ENCODE peak calls at places on chromosomes 11 and 22, in five cellular contexts. Z is lung, Q is adrenal gland, W is uterus, N is K562. K is an unnamed sample. For H3K4me1, the result is how much of the 10 kb centered on the place peaks cover.

GRCh38 chr11:119832536-119832935 is 103.5 kb upstream of the NECTIN1 start:
- DNase-seq in Z (no peak), N (peak), W (no peak), Q (peak), K (peak)

GRCh38 chr11:119592642-119593041 is 136.4 kb downstream of the NECTIN1 start:
- DNase-seq in Z (no peak), W (peak), N (no peak), Q (no peak), K (no peak)

GRCh38 chr11:69215784-69216415 is 60.2 kb downstream of the SMIM38 start:
- DNase-seq in Q (no peak), W (no peak), N (no peak), Z (no peak), K (no peak)

GRCh38 chr11:8317164-8317563 is 53.5 kb upstream of the LMO1 start:
- DNase-seq in W (peak), Z (no peak), N (no peak), Q (peak), K (no peak)

GRCh38 chr11:69498614-69499175 is 17.2 kb downstream of the LINC01488 start:
- DNase-seq in W (no peak), Z (no peak), Q (no peak), N (no peak), K (no peak)

GRCh38 chr22:21068681-21069276 is 23.0 kb downstream of the LRRC74B start:
- DNase-seq in W (no peak), Z (no peak), N (no peak), Q (no peak), K (no peak)

GRCh38 chr22:47045691-47046410 is 283.4 kb downstream of the TBC1D22A start:
- DNase-seq in N (no peak), Z (no peak), W (no peak), Q (no peak), K (no peak)

GRCh38 chr11:70771099-70771885 is 373.0 kb downstream of the CTTN start:
- DNase-seq in Q (no peak), Z (no peak), W (no peak), N (no peak), K (no peak)

GRCh38 chr11:11580012-11580411 is 41.8 kb downstream of the GALNT18 start:
- DNase-seq in Q (no peak), W (no peak), Z (no peak), N (no peak), K (no peak)

GRCh38 chr11:15937601-15938361 is 418.6 kb downstream of the SOX6 start:
- DNase-seq in W (no peak), Q (no peak), N (no peak), Z (no peak), K (no peak)

GRCh38 chr11:2529173-2529572 is 84.4 kb downstream of the KCNQ1 start:
- DNase-seq in Z (no peak), Q (no peak), N (no peak), W (peak), K (no peak)

GRCh38 chr11:71158936-71159335 is 93.4 kb downstream of the SHANK2 start:
- DNase-seq in Q (no peak), Z (no peak), N (no peak), W (no peak), K (no peak)

GRCh38 chr11:71244116-71244815 is 8.1 kb downstream of the SHANK2 start:
- DNase-seq in Q (no peak), Z (no peak), N (no peak), W (no peak), K (no peak)

GRCh38 chr11:490186-490929 is 16.7 kb downstream of the RNH1 start:
- DNase-seq in W (no peak), Z (no peak), Q (no peak), N (no peak), K (no peak)

GRCh38 chr11:16989554-16989953 is 24.7 kb downstream of the PLEKHA7 start:
- DNase-seq in Z (no peak), W (no peak), N (no peak), Q (no peak), K (peak)

GRCh38 chr11:109857637-109858036 is 235.6 kb upstream of the ZC3H12C start:
- DNase-seq in Q (no peak), N (no peak), W (no peak), Z (no peak), K (no peak)

GRCh38 chr11:134762248-134763029 is 350.4 kb upstream of the B3GAT1 start:
- DNase-seq in Q (peak), Z (peak), N (peak), W (no peak), K (no peak)

GRCh38 chr11:93814966-93815633 is 31.0 kb downstream of the MED17 start:
- DNase-seq in W (no peak), Z (no peak), Q (no peak), N (no peak), K (no peak)

GRCh38 chr11:94675788-94676187 is 92.4 kb upstream of the AMOTL1 start:
- DNase-seq in N (no peak), Z (no peak), W (no peak), Q (no peak), K (no peak)

GRCh38 chr11:35916270-35916669 is 27.6 kb upstream of the LDLRAD3 start:
- DNase-seq in W (no peak), Q (no peak), N (no peak), Z (no peak), K (no peak)

GRCh38 chr11:106333678-106334077 is 256.2 kb downstream of the AASDHPPT start:
- DNase-seq in Z (no peak), Q (no peak), W (no peak), N (no peak), K (no peak)

GRCh38 chr11:77195071-77195705 is 67.1 kb downstream of the MYO7A start:
- DNase-seq in Q (no peak), N (no peak), W (no peak), Z (no peak), K (no peak)

GRCh38 chr22:28051091-28051786 is 132.2 kb upstream of the PITPNB start:
- DNase-seq in Z (no peak), W (no peak), N (no peak), Q (no peak), K (no peak)

GRCh38 chr11:117220568-117220967 is 11.3 kb downstream of the PCSK7 start:
- DNase-seq in Z (no peak), W (peak), Q (no peak), N (no peak), K (no peak)

GRCh38 chr22:40324468-40325305 is 21.6 kb upstream of the ADSL start:
- DNase-seq in W (no peak), Q (no peak), Z (no peak), N (no peak), K (no peak)

GRCh38 chr11:12502041-12502440 is 124.7 kb downstream of the PARVA start:
- DNase-seq in Z (no peak), N (no peak), W (no peak), Q (no peak), K (no peak)

GRCh38 chr11:13388741-13389140 is 74.3 kb downstream of the BTBD10 start:
- DNase-seq in Z (no peak), Q (no peak), W (no peak), N (no peak), K (no peak)

DNA sequence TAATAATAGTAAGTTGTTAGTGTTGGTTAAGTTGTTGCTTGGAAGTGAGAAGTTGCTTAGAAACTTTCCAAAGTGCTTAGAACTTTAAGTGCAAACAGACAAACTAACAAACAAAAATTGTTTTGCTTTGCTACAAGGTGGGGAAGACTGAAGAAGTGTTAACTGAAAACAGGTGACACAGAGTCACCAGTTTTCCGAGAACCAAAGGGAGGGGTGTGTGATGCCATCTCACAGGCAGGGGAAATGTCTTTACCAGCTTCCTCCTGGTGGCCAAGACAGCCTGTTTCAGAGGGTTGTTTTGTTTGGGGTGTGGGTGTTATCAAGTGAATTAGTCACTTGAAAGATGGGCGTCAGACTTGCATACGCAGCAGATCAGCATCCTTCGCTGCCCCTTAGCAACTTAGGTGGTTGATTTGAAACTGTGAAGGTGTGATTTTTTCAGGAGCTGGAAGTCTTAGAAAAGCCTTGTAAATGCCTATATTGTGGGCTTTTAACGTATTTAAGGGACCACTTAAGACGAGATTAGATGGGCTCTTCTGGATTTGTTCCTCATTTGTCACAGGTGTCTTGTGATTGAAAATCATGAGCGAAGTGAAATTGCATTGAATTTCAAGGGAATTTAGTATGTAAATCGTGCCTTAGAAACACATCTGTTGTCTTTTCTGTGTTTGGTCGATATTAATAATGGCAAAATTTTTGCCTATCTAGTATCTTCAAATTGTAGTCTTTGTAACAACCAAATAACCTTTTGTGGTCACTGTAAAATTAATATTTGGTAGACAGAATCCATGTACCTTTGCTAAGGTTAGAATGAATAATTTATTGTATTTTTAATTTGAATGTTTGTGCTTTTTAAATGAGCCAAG is 2.7 kb downstream of the NEAT1 start:
- DNase-seq in Z (no peak), N (peak), W (peak), Q (peak), K (no peak)
- H3K4me3 ChIP-seq in Z (peak), N (peak), W (peak), Q (peak), K (peak)

GRCh38 chr11:75328426-75329277 is 22.8 kb downstream of the ARRB1 start:
- DNase-seq in Z (peak), W (peak), Q (peak), N (peak), K (peak)
- TF ChIP-seq CTCF in Z (peak), W (peak), Q (peak), N (peak), K (peak)

GRCh38 chr22:30921108-30921507 is 47.5 kb downstream of the MORC2 start:
- DNase-seq in Q (no peak), N (no peak), W (no peak), Z (no peak), K (no peak)
- H3K4me1 ChIP-seq in Q (under half), N (under half), W (under half), Z (under half), K (under half)

DNA sequence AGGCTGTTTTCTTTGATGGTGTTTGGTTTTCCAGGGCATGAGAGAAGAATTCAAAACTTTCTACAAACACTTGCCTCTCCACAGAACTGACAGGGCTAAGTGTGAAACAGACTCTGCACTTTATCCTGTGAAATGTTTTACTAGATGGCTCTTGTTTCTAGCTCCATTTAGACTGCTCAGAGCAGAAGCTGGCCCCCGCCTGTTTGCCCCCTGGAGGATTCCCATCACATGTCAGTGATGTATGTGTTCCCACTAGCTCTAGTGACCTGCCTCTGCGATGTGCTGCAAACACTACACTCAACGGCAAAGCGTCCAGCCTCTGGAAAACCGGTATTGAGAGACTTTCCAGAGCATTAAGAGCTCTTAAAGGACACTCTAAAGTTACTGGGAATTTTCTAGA is 41.4 kb upstream of the PCF11 start:
- DNase-seq in W (no peak), N (no peak), Q (no peak), Z (no peak), K (no peak)
- H3K4me3 ChIP-seq in W (no peak), N (no peak), Q (no peak), Z (no peak), K (no peak)

GRCh38 chr11:63573881-63574855 is 11.0 kb upstream of the PLAAT2 start:
- DNase-seq in Q (peak), Z (peak), W (peak), N (peak), K (no peak)
- TF ChIP-seq CTCF in Q (no peak), Z (peak), W (no peak), N (peak), K (no peak)

DNA sequence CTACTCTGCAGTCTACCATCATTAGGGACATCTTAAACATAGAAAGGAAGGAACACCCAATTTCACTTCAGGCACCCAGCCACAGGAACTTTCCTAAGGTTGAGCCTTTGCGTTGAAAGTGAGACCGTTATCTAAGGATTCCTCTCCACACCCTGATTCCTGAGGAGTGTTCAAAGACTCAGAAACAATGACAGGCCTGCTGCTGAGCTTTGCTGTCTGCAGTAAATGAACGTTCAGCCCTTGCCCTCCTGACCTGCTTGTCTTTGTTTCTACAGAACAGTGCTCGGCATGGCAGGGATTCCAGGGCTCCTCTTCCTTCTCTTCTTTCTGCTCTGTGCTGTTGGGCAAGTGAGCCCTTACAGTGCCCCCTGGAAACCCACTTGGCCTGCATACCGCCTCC is 7.0 kb downstream of the PRSS23 start:
- DNase-seq in Q (no peak), Z (no peak), W (no peak), N (no peak), K (no peak)
- H3K4me1 ChIP-seq in Q (under half), Z (under half), W (under half), N (under half), K (under half)

DNA sequence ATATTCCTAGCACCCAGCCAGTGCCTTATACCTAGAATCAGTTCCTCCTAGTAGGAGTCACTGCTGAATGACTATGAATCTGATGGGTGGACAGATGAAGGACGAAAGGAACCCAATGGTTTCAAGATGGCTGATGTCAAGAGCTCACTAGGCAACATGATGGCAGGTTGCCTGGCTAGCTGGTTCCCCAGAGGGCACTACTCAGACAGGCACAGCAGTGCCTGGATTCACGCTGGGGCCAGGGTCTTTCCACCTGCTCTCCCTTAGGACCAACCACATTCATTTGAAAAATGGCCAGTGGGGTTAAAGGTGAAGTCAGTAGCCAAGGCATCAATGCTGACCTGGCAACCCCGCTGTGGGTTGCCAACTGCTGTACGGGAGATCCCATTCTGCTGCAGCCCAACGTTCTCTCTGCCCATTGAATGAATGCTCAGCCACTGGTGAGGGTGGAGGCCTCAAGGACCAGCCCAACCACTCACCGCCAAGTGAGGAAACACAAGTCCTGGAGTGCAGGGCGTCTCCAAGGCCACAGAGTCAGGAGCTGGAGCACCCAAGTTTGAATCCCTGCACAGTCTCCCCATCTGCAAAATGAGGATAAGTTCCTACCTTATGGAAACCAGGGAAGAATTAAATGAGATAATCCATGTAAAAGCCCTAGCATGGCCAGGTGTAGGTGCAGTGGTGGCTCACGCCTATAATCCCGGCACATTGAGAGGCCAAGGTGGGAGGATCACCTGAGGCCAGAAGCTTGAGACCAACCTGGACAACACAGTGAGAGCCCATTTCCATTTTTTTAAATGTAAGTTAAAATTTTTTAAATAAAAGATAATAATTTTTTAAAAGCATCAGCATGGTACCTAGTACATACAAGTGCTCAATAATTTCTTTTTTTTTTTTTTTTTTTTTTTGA is 12.4 kb downstream of the MYH9 start:
- DNase-seq in Q (peak), Z (peak), W (no peak), N (no peak), K (no peak)
- H3K4me3 ChIP-seq in Q (no peak), Z (no peak), W (no peak), N (no peak), K (no peak)

GRCh38 chr11:78767409-78767932 is 192.8 kb upstream of the NARS2 start:
- DNase-seq in Z (no peak), W (no peak), N (no peak), Q (no peak), K (no peak)
- TF ChIP-seq CTCF in Z (no peak), W (no peak), N (no peak), Q (no peak), K (no peak)

GRCh38 chr22:37165940-37166674 is 16.4 kb upstream of the IL2RB start:
- DNase-seq in W (no peak), Q (no peak), N (no peak), Z (no peak), K (no peak)
- H3K4me1 ChIP-seq in W (under half), Q (under half), N (under half), Z (under half), K (under half)

K was measured in BE2C.